ENCODE peak calls at places on chromosomes 5 and 9, in seven cellular contexts. R is tibial artery; N is kidney; D is tibial nerve; M is CD8-positive, alpha-beta T cell; E is SK-N-SH; U is adipocyte. I is an unnamed sample. For H3K9me3, the result is how much of the 10 kb centered on the place peaks cover.

GRCh38 chr5:93677344-93678021 is 63.9 kb downstream of the POU5F2 start:
- DNase-seq in U (peak), D (peak), M (no peak), N (peak), E (peak), R (no peak), I (peak)

GRCh38 chr5:51391175-51391574 is 7.9 kb downstream of the ISL1 start:
- DNase-seq in D (no peak), N (no peak), E (no peak), M (no peak), U (no peak), R (no peak), I (no peak)

GRCh38 chr9:84793251-84793650 is 123.7 kb downstream of the NTRK2 start:
- DNase-seq in D (no peak), R (no peak), E (no peak), M (no peak), N (no peak), U (no peak), I (no peak)

GRCh38 chr9:21661626-21662025 is 140.8 kb upstream of the MTAP start:
- DNase-seq in U (no peak), D (no peak), M (no peak), N (no peak), E (no peak), R (no peak), I (no peak)

GRCh38 chr5:67414712-67415111 is 218.1 kb upstream of the CD180 start:
- DNase-seq in M (no peak), N (no peak), E (no peak), U (peak), D (no peak), R (no peak), I (no peak)

GRCh38 chr5:7261049-7261448 is 134.9 kb upstream of the ADCY2 start:
- DNase-seq in D (peak), E (peak), U (peak), M (no peak), R (no peak), N (no peak), I (no peak)

GRCh38 chr5:50726475-50727148 is 60.2 kb downstream of the PARP8 start:
- DNase-seq in N (no peak), M (no peak), R (no peak), U (no peak), E (no peak), D (no peak), I (no peak)

GRCh38 chr5:87233122-87233521 is 34.6 kb upstream of the RASA1 start:
- DNase-seq in R (no peak), U (no peak), E (no peak), D (no peak), N (no peak), M (no peak), I (no peak)

GRCh38 chr5:88937406-88937805 is 54.4 kb upstream of the MEF2C start:
- DNase-seq in N (no peak), M (no peak), R (no peak), U (no peak), E (no peak), D (no peak), I (no peak)

GRCh38 chr5:56829137-56829536 is 13.8 kb downstream of the MAP3K1 start:
- DNase-seq in U (no peak), D (no peak), E (no peak), R (no peak), N (no peak), M (peak), I (peak)

GRCh38 chr5:62043289-62044274 is 262.4 kb upstream of the KIF2A start:
- DNase-seq in M (no peak), E (no peak), R (no peak), N (no peak), U (no peak), D (no peak), I (no peak)

GRCh38 chr5:442335-443238 is at the start of gene EXOC3:
- DNase-seq in M (peak), D (peak), U (peak), E (peak), R (peak), N (peak), I (peak)

GRCh38 chr5:174837919-174838902 is 113.8 kb downstream of the MSX2 start:
- DNase-seq in E (peak), U (peak), N (no peak), M (no peak), R (peak), D (peak), I (peak)

GRCh38 chr5:37071487-37071886 is 177.7 kb downstream of the CPLANE1 start:
- DNase-seq in M (no peak), R (no peak), U (no peak), N (no peak), D (no peak), E (no peak), I (no peak)

GRCh38 chr5:52943285-52943684 is 45.9 kb upstream of the ITGA2 start:
- DNase-seq in N (no peak), R (no peak), U (no peak), E (no peak), D (no peak), M (no peak), I (no peak)

GRCh38 chr5:160466121-160466520 is 44.5 kb downstream of the PTTG1 start:
- DNase-seq in M (no peak), U (no peak), R (no peak), D (no peak), E (no peak), N (no peak), I (no peak)

GRCh38 chr5:110880413-110880812 is 141.6 kb downstream of the SLC25A46 start:
- DNase-seq in U (peak), D (peak), M (no peak), N (peak), R (no peak), E (no peak), I (peak)

GRCh38 chr5:92559743-92560142 is 1021.3 kb downstream of the NR2F1-AS1 start:
- DNase-seq in R (no peak), U (peak), M (no peak), N (no peak), E (no peak), D (no peak), I (peak)

GRCh38 chr5:146732966-146733365 is 145.6 kb downstream of the PPP2R2B start:
- DNase-seq in D (no peak), R (no peak), U (no peak), N (no peak), M (no peak), E (no peak), I (no peak)

GRCh38 chr9:130150779-130151381 is 21.3 kb upstream of the NCS1 start:
- DNase-seq in M (no peak), E (no peak), U (no peak), N (no peak), R (no peak), D (no peak), I (peak)

GRCh38 chr5:59436364-59437158 is 457.0 kb downstream of the PDE4D start:
- DNase-seq in D (no peak), R (no peak), N (no peak), U (no peak), M (no peak), E (no peak), I (no peak)

GRCh38 chr5:146060221-146060585 is 45.2 kb downstream of the PLAC8L1 start:
- DNase-seq in E (no peak), R (no peak), N (no peak), U (no peak), D (no peak), M (no peak), I (no peak)

GRCh38 chr5:107893642-107894041 is 222.9 kb upstream of the EFNA5 start:
- DNase-seq in M (no peak), D (peak), U (peak), R (no peak), N (no peak), E (no peak), I (peak)

GRCh38 chr9:3906437-3907213 is 380.8 kb upstream of the RFX3 start:
- DNase-seq in D (no peak), M (no peak), U (peak), E (peak), N (no peak), R (no peak), I (peak)

GRCh38 chr9:122338989-122339388 is 31.8 kb upstream of the PTGS1 start:
- DNase-seq in N (no peak), M (no peak), U (no peak), D (no peak), R (no peak), E (peak), I (no peak)

GRCh38 chr5:137833463-137833862 is 34.2 kb upstream of the MYOT start:
- DNase-seq in M (no peak), N (no peak), R (no peak), E (no peak), U (no peak), D (no peak), I (peak)

GRCh38 chr9:106775960-106776359 is 87.0 kb upstream of the ZNF462 start:
- DNase-seq in M (no peak), E (no peak), D (no peak), U (no peak), N (no peak), R (no peak), I (no peak)
- H3K9me3 ChIP-seq in M (under half), E (under half), D (under half), U (under half), N (under half), R (under half), I (under half)

GRCh38 chr9:40927851-40928802 is 200.4 kb downstream of the FOXD4L6 start:
- DNase-seq in E (no peak), N (no peak), R (no peak), U (no peak), M (no peak), D (no peak), I (no peak)

GRCh38 chr9:40928803-40929487 is 199.5 kb downstream of the FOXD4L6 start:
- DNase-seq in E (no peak), D (no peak), R (no peak), N (no peak), M (no peak), U (no peak), I (no peak)

GRCh38 chr9:40927260-40927631 is 201.2 kb downstream of the FOXD4L6 start:
- DNase-seq in U (no peak), N (no peak), E (no peak), R (no peak), D (no peak), M (no peak), I (no peak)

GRCh38 chr9:40926404-40927259 is 201.8 kb downstream of the FOXD4L6 start:
- DNase-seq in R (no peak), M (no peak), N (no peak), E (no peak), U (no peak), D (no peak), I (no peak)
- H3K9me3 ChIP-seq in R (half or more), M (half or more), N (half or more), E (under half), U (half or more), D (half or more), I (under half)

DNA sequence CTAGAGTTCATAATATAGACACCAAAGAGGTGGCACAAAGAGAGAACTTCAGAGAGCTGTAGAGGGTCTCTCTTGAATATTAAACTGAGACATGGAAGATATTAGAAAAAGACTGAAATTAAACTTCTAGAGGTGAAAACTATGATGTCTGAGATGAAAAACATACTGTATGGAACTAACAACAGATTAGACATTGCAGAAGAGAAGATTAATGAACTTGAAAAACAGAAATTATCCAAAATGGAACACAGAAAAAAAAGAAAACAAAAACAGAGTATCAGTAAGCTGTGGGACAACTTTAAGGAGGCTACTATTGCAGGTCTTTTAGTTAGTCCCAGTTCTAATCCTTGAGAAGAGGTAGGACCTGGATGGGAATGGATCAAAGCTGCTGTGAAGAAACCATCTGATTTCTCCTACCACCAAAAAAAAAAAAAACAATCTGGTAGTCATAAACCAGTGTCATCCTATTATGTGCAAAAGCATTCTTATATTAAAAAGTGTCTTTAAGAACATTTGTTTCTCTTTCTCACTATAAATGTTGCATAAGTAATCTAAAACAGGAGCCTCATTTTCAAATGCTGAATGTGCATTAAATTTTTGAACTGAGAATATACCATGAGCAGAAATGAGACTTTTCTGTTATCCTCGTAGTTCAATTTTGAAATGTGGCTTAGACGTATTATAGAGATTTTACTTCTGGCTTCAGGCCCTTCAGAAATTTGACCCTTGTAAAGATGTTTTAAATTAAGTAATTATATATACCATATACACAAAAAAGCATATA is 96.2 kb downstream of the ERMP1 start:
- DNase-seq in D (no peak), N (no peak), U (no peak), M (no peak), E (no peak), R (no peak), I (no peak)
- H3K9me3 ChIP-seq in D (under half), N (under half), U (under half), M (under half), E (under half), R (under half), I (under half)

GRCh38 chr5:33105521-33105941 is 335.2 kb upstream of the TARS1 start:
- DNase-seq in E (no peak), R (no peak), N (no peak), D (no peak), M (no peak), U (peak), I (peak)
- H3K9me3 ChIP-seq in E (under half), R (under half), N (under half), D (under half), M (under half), U (under half), I (under half)

GRCh38 chr9:40925149-40925548 is 203.3 kb downstream of the FOXD4L6 start:
- DNase-seq in E (no peak), N (no peak), M (no peak), D (no peak), U (no peak), R (no peak), I (no peak)
- H3K9me3 ChIP-seq in E (under half), N (half or more), M (half or more), D (half or more), U (half or more), R (half or more), I (under half)

GRCh38 chr9:77020438-77021264 is 1.2 kb downstream of the FOXB2 start:
- DNase-seq in R (no peak), U (no peak), E (peak), N (no peak), M (no peak), D (no peak), I (no peak)

GRCh38 chr9:77022783-77023440 is 3.5 kb downstream of the FOXB2 start:
- DNase-seq in D (no peak), N (no peak), U (no peak), E (peak), R (no peak), M (no peak), I (no peak)

GRCh38 chr9:77019810-77020437 is 469 bp downstream of the FOXB2 start:
- DNase-seq in U (no peak), R (no peak), E (no peak), M (no peak), D (no peak), N (no peak), I (no peak)

GRCh38 chr9:77021928-77022782 is 2.7 kb downstream of the FOXB2 start:
- DNase-seq in U (no peak), E (peak), D (no peak), R (no peak), N (no peak), M (no peak), I (no peak)

GRCh38 chr9:77021289-77021927 is 2.0 kb downstream of the FOXB2 start:
- DNase-seq in E (peak), D (no peak), U (no peak), N (no peak), M (no peak), R (no peak), I (no peak)
- H3K9me3 ChIP-seq in E (under half), D (under half), U (under half), N (under half), M (under half), R (under half), I (under half)

GRCh38 chr5:141319699-141320098 is 885 bp downstream of the TAF7 start:
- DNase-seq in U (no peak), D (no peak), R (no peak), M (no peak), N (no peak), E (no peak), I (no peak)

GRCh38 chr5:141319202-141319601 is 1.4 kb downstream of the TAF7 start:
- DNase-seq in E (no peak), R (no peak), U (no peak), D (no peak), M (no peak), N (no peak), I (no peak)

DNA sequence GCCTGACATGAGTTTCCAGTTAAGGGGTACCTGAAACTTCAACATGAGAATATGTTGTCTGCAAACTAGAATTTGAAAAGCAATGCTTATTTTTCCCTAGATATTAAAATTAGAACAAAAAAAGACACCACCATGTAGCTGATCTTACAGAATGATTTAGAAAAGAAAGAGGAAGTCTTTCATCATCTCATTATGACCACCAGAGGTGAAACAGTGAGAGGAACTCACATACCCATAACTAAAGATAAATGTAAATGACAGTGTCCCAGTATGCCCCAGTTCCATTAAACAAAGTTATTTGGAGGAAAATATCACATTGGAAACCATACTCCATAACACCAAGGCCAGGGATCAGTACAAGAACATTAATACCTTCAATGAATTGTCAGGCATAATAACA is 6.9 kb downstream of the TAF7 start:
- DNase-seq in E (no peak), M (no peak), R (no peak), N (no peak), D (no peak), U (no peak), I (no peak)
- H3K9me3 ChIP-seq in E (under half), M (under half), R (under half), N (under half), D (half or more), U (half or more), I (under half)

GRCh38 chr9:101414839-101415238 is 16.2 kb downstream of the ZNF189 start:
- DNase-seq in U (no peak), E (no peak), R (no peak), D (no peak), N (no peak), M (no peak), I (no peak)
- H3K9me3 ChIP-seq in U (under half), E (under half), R (under half), D (half or more), N (under half), M (under half), I (under half)

DNA sequence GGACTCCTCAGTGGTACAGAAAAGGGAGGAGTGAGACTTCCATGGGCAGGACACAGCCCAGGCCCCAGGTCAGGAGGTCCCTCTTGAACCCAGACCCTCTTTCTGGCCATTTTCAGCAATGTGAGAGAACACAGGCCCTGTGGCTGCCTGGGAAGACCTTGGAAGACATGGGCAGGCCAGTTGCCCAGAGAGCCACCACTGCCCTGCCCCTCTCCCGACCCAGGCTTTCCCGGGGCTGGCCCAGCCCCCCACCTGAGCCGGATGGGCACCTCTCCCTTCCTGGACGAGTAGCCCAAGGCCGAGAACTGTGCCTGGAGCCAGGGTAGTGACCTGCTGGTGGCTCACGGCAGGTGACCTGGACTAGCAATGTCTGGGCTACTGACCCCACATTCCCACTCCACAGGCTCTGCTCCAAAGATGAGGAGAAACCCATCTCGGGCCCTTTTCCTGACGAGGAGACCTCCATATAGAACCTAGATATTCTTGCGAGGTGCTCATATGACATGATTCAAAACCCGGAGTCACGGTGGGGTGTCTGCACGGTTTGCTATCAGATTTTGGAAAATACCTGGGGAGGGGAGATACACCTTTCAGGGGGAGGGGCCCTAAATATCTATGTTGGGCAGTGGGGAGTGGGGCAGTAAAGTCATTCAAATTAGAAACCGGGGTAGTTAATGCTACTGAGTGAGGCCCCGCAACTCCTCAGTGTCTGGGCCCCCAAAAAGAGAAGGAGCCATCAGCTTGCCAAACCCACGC is 59.4 kb downstream of the ZNF354C start:
- DNase-seq in N (peak), R (no peak), U (no peak), D (no peak), M (no peak), E (no peak), I (no peak)
- H3K9me3 ChIP-seq in N (under half), R (under half), U (under half), D (under half), M (under half), E (under half), I (half or more)

I was measured in mammary epithelial cell.